ENCODE peak calls at places on chromosomes 5 and 9, in four cellular contexts. D is HFFc6, E is suprapubic skin, H is RWPE1. K is an unnamed sample.

GRCh38 chr9:137458194-137459146 is 664 bp downstream of the NSMF start:
- DNase-seq in D (no peak), E (no peak), H (peak), K (no peak)

GRCh38 chr9:75185585-75186170 is 97.4 kb downstream of the OSTF1 start:
- DNase-seq in D (peak), E (no peak), H (no peak), K (peak)

GRCh38 chr9:109910616-109911568 is 130.9 kb downstream of the PALM2AKAP2 start:
- DNase-seq in D (peak), E (no peak), H (peak), K (no peak)

GRCh38 chr9:114389612-114390368 is 2.0 kb upstream of the AKNA start:
- DNase-seq in D (no peak), E (no peak), H (no peak), K (peak)

GRCh38 chr9:95025213-95026170 is 292.0 kb downstream of the FANCC start:
- DNase-seq in D (peak), E (no peak), H (no peak), K (no peak)

GRCh38 chr5:132821791-132822190 is 8.7 kb downstream of the SHROOM1 start:
- DNase-seq in D (peak), E (peak), H (no peak), K (no peak)

GRCh38 chr5:171484460-171484899 is 65.0 kb downstream of the FGF18 start:
- DNase-seq in D (no peak), E (no peak), H (peak), K (peak)

GRCh38 chr5:50766462-50766861 is 100.0 kb downstream of the PARP8 start:
- DNase-seq in D (no peak), E (no peak), H (no peak), K (no peak)

GRCh38 chr9:125747053-125747764 is at the start of gene PBX3:
- DNase-seq in D (peak), E (no peak), H (peak), K (peak)

GRCh38 chr9:73565833-73566465 is 414.3 kb downstream of the ANXA1 start:
- DNase-seq in D (no peak), E (no peak), H (no peak), K (peak)

GRCh38 chr9:81559741-81560140 is 129.6 kb downstream of the TLE1 start:
- DNase-seq in D (peak), E (no peak), H (peak), K (no peak)

GRCh38 chr5:172485511-172486202 is 31.3 kb upstream of the SH3PXD2B start:
- DNase-seq in D (no peak), E (no peak), H (no peak), K (no peak)

GRCh38 chr9:72656021-72656420 is 134.6 kb downstream of the TMC1 start:
- DNase-seq in D (no peak), E (no peak), H (peak), K (no peak)

GRCh38 chr9:93267091-93267541 is 83.2 kb downstream of the WNK2 start:
- DNase-seq in D (no peak), E (peak), H (no peak), K (no peak)

GRCh38 chr9:136881691-136882108 is 4.6 kb upstream of the TRAF2 start:
- DNase-seq in D (no peak), E (no peak), H (no peak), K (peak)

GRCh38 chr5:159907689-159908088 is 8.6 kb upstream of the ADRA1B start:
- DNase-seq in D (no peak), E (no peak), H (no peak), K (no peak)

GRCh38 chr5:38605610-38606009 is 49.2 kb upstream of the LIFR start:
- DNase-seq in D (no peak), E (no peak), H (no peak), K (no peak)

GRCh38 chr5:107935641-107936040 is 264.9 kb upstream of the EFNA5 start:
- DNase-seq in D (no peak), E (no peak), H (no peak), K (no peak)

GRCh38 chr5:158080112-158080511 is 221.2 kb upstream of the CLINT1 start:
- DNase-seq in D (no peak), E (no peak), H (no peak), K (no peak)

GRCh38 chr5:90861843-90862586 is 303.4 kb downstream of the ADGRV1 start:
- DNase-seq in D (no peak), E (no peak), H (no peak), K (no peak)

GRCh38 chr5:57209316-57210040 is 35.6 kb downstream of the GPBP1 start:
- DNase-seq in D (peak), E (no peak), H (no peak), K (no peak)

GRCh38 chr9:132769895-132770774 is 99.9 kb downstream of the GTF3C4 start:
- DNase-seq in D (no peak), E (peak), H (peak), K (peak)

GRCh38 chr9:109014267-109015025 is 1.1 kb upstream of the CTNNAL1 start:
- DNase-seq in D (peak), E (no peak), H (no peak), K (peak)

GRCh38 chr5:153480401-153480800 is 10.1 kb upstream of the GRIA1 start:
- DNase-seq in D (peak), E (no peak), H (no peak), K (no peak)

GRCh38 chr5:153476767-153477166 is 13.7 kb upstream of the GRIA1 start:
- DNase-seq in D (peak), E (no peak), H (peak), K (no peak)
- TF ChIP-seq CTCF in D (peak), E (no peak), H (no peak), K (no peak)

GRCh38 chr5:180847053-180847452 is 14.0 kb downstream of the ZFP62 start:
- DNase-seq in D (no peak), E (no peak), H (no peak), K (no peak)

GRCh38 chr5:180848265-180848664 is 12.8 kb downstream of the ZFP62 start:
- DNase-seq in D (no peak), E (no peak), H (no peak), K (no peak)

GRCh38 chr5:180850434-180851078 is 10.5 kb downstream of the ZFP62 start:
- DNase-seq in D (no peak), E (no peak), H (no peak), K (no peak)

GRCh38 chr5:180849827-180850226 is 11.2 kb downstream of the ZFP62 start:
- DNase-seq in D (no peak), E (no peak), H (no peak), K (no peak)

DNA sequence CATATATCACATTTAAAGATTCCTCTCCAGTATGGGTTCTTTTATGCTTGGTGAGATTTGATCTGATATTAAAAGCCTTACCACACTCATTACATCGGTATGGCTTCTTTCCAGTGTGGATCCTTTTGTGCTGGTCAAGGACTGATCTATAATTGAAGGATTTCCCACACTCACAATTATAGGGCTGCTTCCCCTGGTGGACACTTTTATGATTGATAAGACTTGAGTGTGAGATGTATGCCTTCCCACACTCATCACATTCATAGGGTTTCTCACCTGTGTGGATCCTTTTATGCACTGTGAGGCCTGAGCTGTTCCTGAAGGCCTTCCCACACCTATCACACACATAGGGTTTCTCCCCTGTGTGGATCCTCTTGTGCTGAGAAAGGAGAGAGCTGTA is 12.2 kb downstream of the ZFP62 start:
- DNase-seq in D (no peak), E (no peak), H (no peak), K (no peak)
- TF ChIP-seq CTCF in D (peak), E (no peak), H (no peak), K (no peak)

GRCh38 chr5:180093241-180093640 is 21.7 kb upstream of the RNF130 start:
- DNase-seq in D (no peak), E (no peak), H (no peak), K (no peak)

GRCh38 chr5:180090098-180090768 is 18.7 kb upstream of the RNF130 start:
- DNase-seq in D (no peak), E (no peak), H (peak), K (peak)

GRCh38 chr5:180088561-180088960 is 17.0 kb upstream of the RNF130 start:
- DNase-seq in D (no peak), E (no peak), H (no peak), K (no peak)

GRCh38 chr5:180093651-180094382 is 22.3 kb upstream of the RNF130 start:
- DNase-seq in D (no peak), E (no peak), H (no peak), K (no peak)

DNA sequence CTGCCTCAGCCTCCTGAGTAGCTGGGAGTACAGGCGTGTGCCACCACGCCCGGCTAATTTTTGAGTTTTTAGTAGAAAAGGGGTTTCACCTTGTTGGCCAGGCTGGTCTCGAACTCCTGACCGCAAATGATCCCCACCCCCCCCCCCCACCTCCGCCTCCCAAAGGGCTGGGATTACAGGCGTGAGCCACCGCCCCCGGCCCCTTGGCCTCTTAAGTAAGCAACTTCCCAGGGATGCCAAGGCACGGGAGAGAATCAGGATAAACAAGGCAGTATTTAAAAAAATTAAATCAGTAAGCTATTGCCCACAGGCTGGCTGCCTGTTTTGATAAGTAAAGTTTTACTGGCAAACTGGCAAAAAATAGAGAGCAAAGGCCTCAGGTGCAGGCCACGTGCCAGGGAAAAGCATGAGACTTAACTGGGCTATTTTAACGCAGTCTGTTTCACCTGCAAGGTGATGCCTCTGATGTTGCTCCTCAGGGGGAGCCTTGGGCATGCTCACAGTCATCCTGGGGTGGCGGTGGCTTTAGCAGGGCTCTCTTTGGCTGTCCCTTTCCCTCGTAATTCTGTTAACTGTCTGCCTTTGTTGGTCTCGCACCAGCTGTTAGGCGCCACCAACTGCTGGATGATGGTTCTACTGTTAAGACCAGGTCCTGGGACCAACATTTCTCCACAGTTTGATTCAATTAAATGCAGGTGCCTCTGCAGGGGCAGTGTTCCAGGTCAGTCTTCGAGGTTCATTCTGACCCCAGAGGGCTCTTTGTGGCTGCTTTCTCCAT is 19.4 kb upstream of the RNF130 start:
- DNase-seq in D (no peak), E (no peak), H (no peak), K (peak)
- TF ChIP-seq CTCF in D (peak), E (no peak), H (peak), K (no peak)

DNA sequence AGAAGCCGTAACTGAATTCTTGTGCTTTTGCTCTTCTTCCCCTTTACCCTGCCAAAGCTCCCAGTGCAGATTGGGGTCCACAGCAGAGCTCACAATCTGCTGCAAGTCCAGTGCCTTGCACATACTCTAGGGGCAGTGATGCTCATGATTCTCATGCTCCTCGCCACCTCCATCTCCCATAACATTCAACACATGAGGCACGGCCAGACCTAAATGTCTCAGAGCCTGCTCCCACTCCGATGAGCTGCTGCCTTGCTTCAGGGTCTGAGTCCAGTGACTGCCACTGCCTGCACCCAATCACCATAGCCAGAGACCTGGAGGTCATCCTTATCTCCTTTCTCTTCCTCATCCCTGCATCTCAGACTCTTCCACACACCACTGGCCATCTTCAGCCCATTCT is 10.5 kb downstream of the CSF1R start:
- DNase-seq in D (no peak), E (no peak), H (no peak), K (no peak)
- TF ChIP-seq CTCF in D (peak), E (no peak), H (no peak), K (no peak)

GRCh38 chr5:143646961-143647360 is 165.0 kb upstream of the HMHB1 start:
- DNase-seq in D (no peak), E (no peak), H (no peak), K (no peak)

GRCh38 chr5:143649869-143650268 is 162.1 kb upstream of the HMHB1 start:
- DNase-seq in D (no peak), E (no peak), H (no peak), K (no peak)

GRCh38 chr5:143645356-143645755 is 166.6 kb upstream of the HMHB1 start:
- DNase-seq in D (no peak), E (no peak), H (no peak), K (no peak)

GRCh38 chr5:143650296-143650695 is 161.7 kb upstream of the HMHB1 start:
- DNase-seq in D (no peak), E (no peak), H (no peak), K (no peak)

GRCh38 chr5:143648696-143649095 is 163.3 kb upstream of the HMHB1 start:
- DNase-seq in D (no peak), E (no peak), H (no peak), K (peak)
- TF ChIP-seq CTCF in D (peak), E (no peak), H (no peak), K (no peak)

GRCh38 chr9:134357631-134358025 is 31.4 kb downstream of the RXRA start:
- DNase-seq in D (no peak), E (no peak), H (peak), K (no peak)
- TF ChIP-seq CTCF in D (no peak), E (no peak), H (no peak), K (no peak)

GRCh38 chr5:142108432-142109355 is at the start of gene NDFIP1:
- DNase-seq in D (peak), E (peak), H (peak), K (peak)
- TF ChIP-seq CTCF in D (no peak), E (no peak), H (no peak), K (no peak)

GRCh38 chr9:14322211-14323082 is 8.5 kb upstream of the NFIB start:
- DNase-seq in D (peak), E (peak), H (peak), K (peak)
- TF ChIP-seq CTCF in D (peak), E (peak), H (peak), K (no peak)